ENCODE peak calls at places on chromosomes 7 and 10, in four cellular contexts. G is lung, R is hepatocyte, W is mammary epithelial cell. J is an unnamed sample. For H3K4me1, the result is how much of the 10 kb centered on the place peaks cover.

GRCh38 chr10:120460776-120461175 is 3.7 kb downstream of the PLPP4 start:
- DNase-seq in W (peak), R (peak), G (peak), J (no peak)

GRCh38 chr7:34928052-34928451 is 109.2 kb downstream of the DPY19L1 start:
- DNase-seq in W (peak), R (peak), G (no peak), J (no peak)

GRCh38 chr7:40306025-40306424 is 171.2 kb downstream of the SUGCT start:
- DNase-seq in R (no peak), G (no peak), W (no peak), J (no peak)

GRCh38 chr7:80721880-80722595 is 83.6 kb downstream of the CD36 start:
- DNase-seq in W (peak), G (no peak), R (peak), J (no peak)

GRCh38 chr7:44284216-44284615 is 41.2 kb downstream of the CAMK2B start:
- DNase-seq in G (no peak), W (no peak), R (no peak), J (peak)

GRCh38 chr10:69446229-69446628 is 5.0 kb upstream of the TSPAN15 start:
- DNase-seq in R (no peak), W (no peak), G (no peak), J (no peak)

GRCh38 chr10:90167174-90168064 is 466.0 kb downstream of the KIF20B start:
- DNase-seq in G (no peak), W (peak), R (no peak), J (no peak)

GRCh38 chr10:93719901-93720300 is 17.5 kb upstream of the FRA10AC1 start:
- DNase-seq in R (no peak), W (no peak), G (no peak), J (no peak)

GRCh38 chr7:17427924-17428323 is 129.5 kb downstream of the AHR start:
- DNase-seq in G (no peak), R (no peak), W (no peak), J (no peak)

GRCh38 chr10:79268717-79269116 is 78.6 kb upstream of the PPIF start:
- DNase-seq in G (no peak), R (no peak), W (no peak), J (no peak)

GRCh38 chr10:103637855-103638561 is 144.5 kb downstream of the NEURL1 start:
- DNase-seq in W (no peak), G (no peak), R (no peak), J (peak)

GRCh38 chr7:114414151-114415053 is at the start of gene FOXP2:
- DNase-seq in W (no peak), G (no peak), R (no peak), J (no peak)

GRCh38 chr7:25002826-25003225 is 22.8 kb upstream of the OSBPL3 start:
- DNase-seq in G (no peak), R (no peak), W (no peak), J (no peak)

GRCh38 chr10:14952851-14953451 is 945 bp downstream of the DCLRE1C start:
- DNase-seq in R (peak), G (no peak), W (no peak), J (no peak)

GRCh38 chr7:107468824-107469223 is 1.0 kb upstream of the GPR22 start:
- DNase-seq in W (no peak), G (no peak), R (no peak), J (no peak)

GRCh38 chr10:61904711-61905445 is 3.4 kb downstream of the ARID5B start:
- DNase-seq in G (no peak), W (peak), R (peak), J (no peak)

GRCh38 chr7:13920053-13920697 is 69.3 kb downstream of the ETV1 start:
- DNase-seq in G (no peak), W (peak), R (peak), J (no peak)

GRCh38 chr10:79275105-79275430 is 72.2 kb upstream of the PPIF start:
- DNase-seq in G (no peak), R (no peak), W (no peak), J (no peak)

GRCh38 chr7:159114981-159115380 is 29.7 kb downstream of the VIPR2 start:
- DNase-seq in G (no peak), R (no peak), W (no peak), J (no peak)

GRCh38 chr7:12357508-12357907 is 46.2 kb downstream of the VWDE start:
- DNase-seq in W (no peak), R (no peak), G (no peak), J (no peak)

GRCh38 chr7:106367018-106367420 is 82.2 kb upstream of the NAMPT start:
- DNase-seq in R (no peak), W (no peak), G (no peak), J (no peak)

GRCh38 chr10:22245567-22245966 is 27.8 kb upstream of the EBLN1 start:
- DNase-seq in W (no peak), R (no peak), G (no peak), J (no peak)

GRCh38 chr10:130757821-130758489 is 553.6 kb downstream of the TCERG1L start:
- DNase-seq in R (no peak), G (no peak), W (no peak), J (no peak)

GRCh38 chr10:114413398-114413797 is 9.1 kb upstream of the AFAP1L2 start:
- DNase-seq in R (no peak), G (peak), W (peak), J (peak)

GRCh38 chr10:96714031-96714590 is 6.2 kb downstream of the PIK3AP1 start:
- DNase-seq in R (no peak), G (no peak), W (peak), J (no peak)

GRCh38 chr7:94348142-94348541 is 46.6 kb upstream of the COL1A2 start:
- DNase-seq in R (peak), W (no peak), G (peak), J (no peak)

GRCh38 chr7:149595541-149595940 is 97.9 kb upstream of the ZNF746 start:
- DNase-seq in W (no peak), G (no peak), R (no peak), J (no peak)

GRCh38 chr7:2512179-2512644 is 7.4 kb upstream of the LFNG start:
- DNase-seq in G (no peak), W (no peak), R (no peak), J (peak)

GRCh38 chr7:2515424-2516193 is 4.0 kb upstream of the LFNG start:
- DNase-seq in W (no peak), R (no peak), G (no peak), J (no peak)

GRCh38 chr7:2514473-2515423 is 4.8 kb upstream of the LFNG start:
- DNase-seq in W (no peak), G (no peak), R (no peak), J (no peak)

GRCh38 chr7:2512713-2513112 is 6.9 kb upstream of the LFNG start:
- DNase-seq in R (no peak), W (no peak), G (no peak), J (no peak)

GRCh38 chr7:2513702-2514101 is 5.9 kb upstream of the LFNG start:
- DNase-seq in W (no peak), R (no peak), G (no peak), J (no peak)
- H3K4me1 ChIP-seq in W (under half), R (under half), G (under half), J (half or more)

GRCh38 chr7:118573065-118573464 is 348.6 kb downstream of the ANKRD7 start:
- DNase-seq in W (peak), G (no peak), R (no peak), J (no peak)
- H3K4me3 ChIP-seq in W (no peak), G (no peak), R (no peak), J (no peak)

DNA sequence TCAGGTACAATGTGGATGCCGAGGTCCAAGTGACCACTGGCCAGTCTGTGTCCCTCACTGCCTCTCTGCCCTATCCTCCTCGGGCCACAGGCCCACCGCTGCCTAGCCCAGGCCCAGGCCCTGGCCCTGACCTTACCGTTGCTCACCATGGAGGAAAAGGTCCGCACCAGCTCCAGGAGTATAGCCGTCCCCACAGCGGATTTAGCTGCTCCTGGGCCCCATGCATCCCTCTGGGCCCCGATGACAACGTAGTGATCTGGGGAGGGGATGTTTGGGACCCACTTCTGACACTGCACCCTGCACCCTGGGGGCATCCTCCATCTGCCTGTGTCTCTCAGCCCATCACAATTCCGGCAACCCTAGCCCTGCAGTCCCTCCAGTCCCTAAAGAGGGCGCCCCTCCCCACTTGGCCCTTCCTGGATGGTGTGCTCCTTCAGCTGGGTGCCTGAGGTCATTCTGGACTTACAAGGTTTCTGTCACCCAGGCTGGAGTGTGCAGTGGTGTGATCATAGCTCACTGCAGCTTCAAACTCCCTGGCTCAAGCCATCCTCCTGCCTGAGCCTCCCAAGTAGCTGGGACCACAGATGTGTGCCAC is 12.1 kb downstream of the TFR2 start:
- DNase-seq in W (no peak), R (no peak), G (no peak), J (no peak)
- TF ChIP-seq CTCF in W (peak), R (no peak), G (no peak), J (peak)

DNA sequence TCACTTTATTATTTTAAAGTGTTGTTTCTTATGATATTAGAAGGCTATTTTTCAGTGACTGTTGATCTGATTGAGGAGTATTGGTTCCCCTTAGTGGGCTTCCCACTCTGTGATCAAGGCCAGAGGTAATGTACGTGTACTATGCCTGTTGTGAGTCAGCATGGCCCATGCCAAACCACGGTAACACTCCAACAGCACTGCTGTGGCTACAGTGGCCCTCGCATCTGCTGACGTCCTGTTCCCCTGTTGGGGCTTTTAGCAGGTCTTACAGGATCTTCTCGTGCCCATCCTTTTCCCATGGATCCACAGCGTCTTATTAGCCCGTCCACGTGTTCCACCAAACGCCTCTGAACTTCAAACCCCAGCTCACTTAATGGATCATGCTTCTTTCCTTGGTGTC is 964.6 kb upstream of the CELF2 start:
- DNase-seq in W (no peak), G (no peak), R (no peak), J (no peak)
- H3K4me1 ChIP-seq in W (under half), G (under half), R (under half), J (under half)

DNA sequence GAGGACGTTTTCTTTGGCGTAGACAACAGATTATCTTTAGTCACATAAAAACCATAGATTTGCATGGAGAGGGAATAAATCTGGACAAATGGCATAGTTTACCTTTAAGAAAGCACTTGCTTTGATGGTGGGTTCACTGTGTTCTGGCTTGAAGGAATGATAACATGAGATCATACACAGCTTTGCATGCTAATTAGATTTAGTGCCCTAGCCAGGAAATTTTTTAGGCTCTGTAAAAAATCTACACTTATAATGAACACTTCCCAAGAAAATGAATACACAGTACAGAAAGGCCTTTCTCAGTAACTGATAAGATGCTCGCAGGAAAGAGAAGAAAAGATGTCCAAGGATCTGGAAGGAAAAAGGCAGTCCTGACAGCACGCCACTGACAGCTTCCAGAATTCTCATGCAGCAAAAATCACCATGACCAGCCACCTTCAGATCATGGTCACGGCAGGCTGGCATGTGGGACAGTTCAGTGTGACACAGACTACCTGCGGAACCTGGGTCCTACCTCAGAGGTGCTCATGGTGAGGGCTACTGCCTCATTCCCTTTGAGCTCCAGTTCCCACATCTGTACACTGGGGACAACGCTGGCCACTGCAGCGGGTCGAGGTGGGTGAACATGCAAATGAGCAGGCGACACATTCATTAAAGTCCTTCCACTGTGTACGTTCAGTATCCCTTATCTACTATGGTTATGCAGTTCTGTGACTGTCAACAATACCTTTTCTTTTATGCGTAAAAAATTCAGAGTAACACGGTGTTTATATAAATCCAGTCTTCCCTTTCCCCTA is 218.5 kb upstream of the AOAH start:
- DNase-seq in W (no peak), G (no peak), R (no peak), J (no peak)
- H3K4me3 ChIP-seq in W (no peak), G (no peak), R (no peak), J (no peak)

J was measured in left ventricle myocardium inferior.